ENCODE peak calls at places on chromosomes 1 and 21, in nine cellular contexts. One of them, this sample, is unnamed.

GRCh38 chr1:37157634-37158033 is 123.3 kb upstream of the GRIK3 start:
- DNase-seq in gastrocnemius medialis: peak
- DNase-seq in NB4: no peak
- DNase-seq in heart left ventricle: no peak
- DNase-seq in GM12892: no peak
- DNase-seq in A549: no peak
- DNase-seq in HepG2: no peak
- DNase-seq in tibial nerve: no peak
- DNase-seq in ovary: no peak
- DNase-seq in this sample: no peak

GRCh38 chr1:198496216-198497143 is 44.0 kb downstream of the ATP6V1G3 start:
- DNase-seq in tibial nerve: no peak
- DNase-seq in ovary: no peak
- DNase-seq in NB4: no peak
- DNase-seq in GM12892: no peak
- DNase-seq in gastrocnemius medialis: no peak
- DNase-seq in heart left ventricle: no peak
- DNase-seq in A549: no peak
- DNase-seq in HepG2: no peak
- DNase-seq in this sample: no peak

GRCh38 chr1:147504801-147505303 is 36.4 kb upstream of the BCL9 start:
- DNase-seq in gastrocnemius medialis: no peak
- DNase-seq in HepG2: no peak
- DNase-seq in heart left ventricle: no peak
- DNase-seq in tibial nerve: no peak
- DNase-seq in GM12892: no peak
- DNase-seq in NB4: no peak
- DNase-seq in A549: no peak
- DNase-seq in ovary: peak
- DNase-seq in this sample: no peak

GRCh38 chr1:17211377-17211776 is 6.4 kb downstream of the PADI1 start:
- DNase-seq in A549: no peak
- DNase-seq in ovary: no peak
- DNase-seq in tibial nerve: no peak
- DNase-seq in GM12892: no peak
- DNase-seq in NB4: no peak
- DNase-seq in heart left ventricle: no peak
- DNase-seq in gastrocnemius medialis: no peak
- DNase-seq in HepG2: no peak
- DNase-seq in this sample: no peak

GRCh38 chr1:223765036-223765718 is 52.8 kb downstream of the CAPN2 start:
- DNase-seq in GM12892: no peak
- DNase-seq in NB4: no peak
- DNase-seq in heart left ventricle: peak
- DNase-seq in tibial nerve: peak
- DNase-seq in ovary: no peak
- DNase-seq in HepG2: peak
- DNase-seq in A549: no peak
- DNase-seq in gastrocnemius medialis: no peak
- DNase-seq in this sample: peak

GRCh38 chr1:115288799-115289198 is 49.2 kb downstream of the NGF start:
- DNase-seq in GM12892: no peak
- DNase-seq in tibial nerve: no peak
- DNase-seq in HepG2: no peak
- DNase-seq in ovary: no peak
- DNase-seq in gastrocnemius medialis: no peak
- DNase-seq in A549: no peak
- DNase-seq in heart left ventricle: no peak
- DNase-seq in NB4: no peak
- DNase-seq in this sample: no peak

GRCh38 chr1:22665752-22666151 is 12.7 kb downstream of the C1QB start:
- DNase-seq in A549: peak
- DNase-seq in ovary: peak
- DNase-seq in tibial nerve: no peak
- DNase-seq in gastrocnemius medialis: no peak
- DNase-seq in HepG2: no peak
- DNase-seq in NB4: peak
- DNase-seq in heart left ventricle: no peak
- DNase-seq in GM12892: no peak
- DNase-seq in this sample: no peak

GRCh38 chr1:8922962-8923361 is 22.7 kb upstream of the CA6 start:
- DNase-seq in gastrocnemius medialis: no peak
- DNase-seq in A549: no peak
- DNase-seq in HepG2: no peak
- DNase-seq in NB4: no peak
- DNase-seq in GM12892: no peak
- DNase-seq in ovary: no peak
- DNase-seq in heart left ventricle: no peak
- DNase-seq in tibial nerve: no peak
- DNase-seq in this sample: no peak

GRCh38 chr1:29960906-29961675 is 724.8 kb downstream of the PTPRU start:
- DNase-seq in HepG2: no peak
- DNase-seq in GM12892: no peak
- DNase-seq in tibial nerve: no peak
- DNase-seq in NB4: no peak
- DNase-seq in heart left ventricle: no peak
- DNase-seq in ovary: no peak
- DNase-seq in gastrocnemius medialis: no peak
- DNase-seq in A549: no peak
- DNase-seq in this sample: no peak

GRCh38 chr21:43611598-43612369 is 47.5 kb downstream of the HSF2BP start:
- DNase-seq in heart left ventricle: peak
- DNase-seq in HepG2: peak
- DNase-seq in GM12892: no peak
- DNase-seq in gastrocnemius medialis: peak
- DNase-seq in ovary: peak
- DNase-seq in tibial nerve: peak
- DNase-seq in A549: peak
- DNase-seq in NB4: peak
- DNase-seq in this sample: peak

GRCh38 chr1:166166400-166166699 is 451 bp downstream of the FAM78B start:
- DNase-seq in ovary: no peak
- DNase-seq in HepG2: no peak
- DNase-seq in gastrocnemius medialis: no peak
- DNase-seq in heart left ventricle: peak
- DNase-seq in GM12892: peak
- DNase-seq in NB4: no peak
- DNase-seq in tibial nerve: no peak
- DNase-seq in A549: no peak
- DNase-seq in this sample: no peak

GRCh38 chr21:15051652-15052554 is 12.9 kb downstream of the NRIP1 start:
- DNase-seq in heart left ventricle: no peak
- DNase-seq in ovary: no peak
- DNase-seq in GM12892: no peak
- DNase-seq in tibial nerve: no peak
- DNase-seq in gastrocnemius medialis: no peak
- DNase-seq in NB4: no peak
- DNase-seq in HepG2: no peak
- DNase-seq in A549: peak
- DNase-seq in this sample: peak

GRCh38 chr1:10701145-10701544 is 95.3 kb downstream of the CASZ1 start:
- DNase-seq in heart left ventricle: no peak
- DNase-seq in HepG2: no peak
- DNase-seq in gastrocnemius medialis: no peak
- DNase-seq in GM12892: no peak
- DNase-seq in A549: no peak
- DNase-seq in ovary: no peak
- DNase-seq in tibial nerve: no peak
- DNase-seq in NB4: no peak
- DNase-seq in this sample: no peak

GRCh38 chr1:153922076-153922837 is 515 bp downstream of the GATAD2B start:
- DNase-seq in gastrocnemius medialis: no peak
- DNase-seq in GM12892: peak
- DNase-seq in heart left ventricle: peak
- DNase-seq in ovary: no peak
- DNase-seq in HepG2: peak
- DNase-seq in NB4: peak
- DNase-seq in A549: no peak
- DNase-seq in tibial nerve: no peak
- DNase-seq in this sample: peak

GRCh38 chr1:153921803-153922075 is 1.0 kb downstream of the GATAD2B start:
- DNase-seq in A549: no peak
- DNase-seq in heart left ventricle: no peak
- DNase-seq in HepG2: no peak
- DNase-seq in GM12892: no peak
- DNase-seq in NB4: no peak
- DNase-seq in gastrocnemius medialis: no peak
- DNase-seq in tibial nerve: no peak
- DNase-seq in ovary: no peak
- DNase-seq in this sample: no peak

GRCh38 chr1:153921080-153921802 is 1.5 kb downstream of the GATAD2B start:
- DNase-seq in NB4: no peak
- DNase-seq in GM12892: no peak
- DNase-seq in HepG2: no peak
- DNase-seq in gastrocnemius medialis: no peak
- DNase-seq in ovary: no peak
- DNase-seq in A549: no peak
- DNase-seq in tibial nerve: no peak
- DNase-seq in heart left ventricle: no peak
- DNase-seq in this sample: peak

GRCh38 chr1:153919879-153920852 is 2.6 kb downstream of the GATAD2B start:
- DNase-seq in GM12892: no peak
- DNase-seq in NB4: peak
- DNase-seq in heart left ventricle: no peak
- DNase-seq in gastrocnemius medialis: no peak
- DNase-seq in A549: peak
- DNase-seq in tibial nerve: no peak
- DNase-seq in ovary: no peak
- DNase-seq in HepG2: no peak
- DNase-seq in this sample: peak

GRCh38 chr1:153922838-153923652 is at the start of gene GATAD2B:
- DNase-seq in GM12892: peak
- DNase-seq in NB4: peak
- DNase-seq in ovary: peak
- DNase-seq in gastrocnemius medialis: peak
- DNase-seq in tibial nerve: peak
- DNase-seq in A549: peak
- DNase-seq in HepG2: peak
- DNase-seq in heart left ventricle: peak
- DNase-seq in this sample: peak
- TF ChIP-seq POLR2A in GM12892: peak
- TF ChIP-seq POLR2A in NB4: peak
- TF ChIP-seq POLR2A in ovary: peak
- TF ChIP-seq POLR2A in gastrocnemius medialis: peak
- TF ChIP-seq POLR2A in tibial nerve: no peak
- TF ChIP-seq POLR2A in A549: peak
- TF ChIP-seq POLR2A in HepG2: peak
- TF ChIP-seq POLR2A in heart left ventricle: no peak
- TF ChIP-seq POLR2A in this sample: peak

GRCh38 chr1:42849944-42850343 is 3.5 kb downstream of the ZNF691 start:
- DNase-seq in tibial nerve: no peak
- DNase-seq in NB4: no peak
- DNase-seq in GM12892: no peak
- DNase-seq in heart left ventricle: no peak
- DNase-seq in A549: no peak
- DNase-seq in HepG2: no peak
- DNase-seq in gastrocnemius medialis: no peak
- DNase-seq in ovary: no peak
- DNase-seq in this sample: no peak
- TF ChIP-seq POLR2A in tibial nerve: no peak
- TF ChIP-seq POLR2A in NB4: no peak
- TF ChIP-seq POLR2A in GM12892: no peak
- TF ChIP-seq POLR2A in heart left ventricle: no peak
- TF ChIP-seq POLR2A in A549: no peak
- TF ChIP-seq POLR2A in HepG2: no peak
- TF ChIP-seq POLR2A in gastrocnemius medialis: no peak
- TF ChIP-seq POLR2A in ovary: no peak
- TF ChIP-seq POLR2A in this sample: no peak

GRCh38 chr21:30478015-30478414 is 2.2 kb downstream of the KRTAP19-1 start:
- DNase-seq in heart left ventricle: no peak
- DNase-seq in ovary: no peak
- DNase-seq in HepG2: no peak
- DNase-seq in A549: no peak
- DNase-seq in gastrocnemius medialis: no peak
- DNase-seq in tibial nerve: no peak
- DNase-seq in NB4: no peak
- DNase-seq in GM12892: no peak
- DNase-seq in this sample: no peak

GRCh38 chr21:30480145-30480544 is at the start of gene KRTAP19-1:
- DNase-seq in gastrocnemius medialis: no peak
- DNase-seq in HepG2: no peak
- DNase-seq in A549: no peak
- DNase-seq in GM12892: no peak
- DNase-seq in NB4: no peak
- DNase-seq in tibial nerve: no peak
- DNase-seq in ovary: no peak
- DNase-seq in heart left ventricle: no peak
- DNase-seq in this sample: no peak

GRCh38 chr21:30482130-30482529 is 2.0 kb upstream of the KRTAP19-1 start:
- DNase-seq in gastrocnemius medialis: no peak
- DNase-seq in ovary: no peak
- DNase-seq in A549: no peak
- DNase-seq in GM12892: no peak
- DNase-seq in NB4: no peak
- DNase-seq in tibial nerve: no peak
- DNase-seq in heart left ventricle: peak
- DNase-seq in HepG2: no peak
- DNase-seq in this sample: no peak

GRCh38 chr21:30479259-30479658 is 908 bp downstream of the KRTAP19-1 start:
- DNase-seq in heart left ventricle: no peak
- DNase-seq in HepG2: no peak
- DNase-seq in GM12892: no peak
- DNase-seq in tibial nerve: no peak
- DNase-seq in NB4: no peak
- DNase-seq in A549: no peak
- DNase-seq in gastrocnemius medialis: no peak
- DNase-seq in ovary: no peak
- DNase-seq in this sample: no peak
- TF ChIP-seq POLR2A in heart left ventricle: no peak
- TF ChIP-seq POLR2A in HepG2: no peak
- TF ChIP-seq POLR2A in GM12892: no peak
- TF ChIP-seq POLR2A in tibial nerve: no peak
- TF ChIP-seq POLR2A in NB4: no peak
- TF ChIP-seq POLR2A in A549: no peak
- TF ChIP-seq POLR2A in gastrocnemius medialis: no peak
- TF ChIP-seq POLR2A in ovary: no peak
- TF ChIP-seq POLR2A in this sample: no peak

DNA sequence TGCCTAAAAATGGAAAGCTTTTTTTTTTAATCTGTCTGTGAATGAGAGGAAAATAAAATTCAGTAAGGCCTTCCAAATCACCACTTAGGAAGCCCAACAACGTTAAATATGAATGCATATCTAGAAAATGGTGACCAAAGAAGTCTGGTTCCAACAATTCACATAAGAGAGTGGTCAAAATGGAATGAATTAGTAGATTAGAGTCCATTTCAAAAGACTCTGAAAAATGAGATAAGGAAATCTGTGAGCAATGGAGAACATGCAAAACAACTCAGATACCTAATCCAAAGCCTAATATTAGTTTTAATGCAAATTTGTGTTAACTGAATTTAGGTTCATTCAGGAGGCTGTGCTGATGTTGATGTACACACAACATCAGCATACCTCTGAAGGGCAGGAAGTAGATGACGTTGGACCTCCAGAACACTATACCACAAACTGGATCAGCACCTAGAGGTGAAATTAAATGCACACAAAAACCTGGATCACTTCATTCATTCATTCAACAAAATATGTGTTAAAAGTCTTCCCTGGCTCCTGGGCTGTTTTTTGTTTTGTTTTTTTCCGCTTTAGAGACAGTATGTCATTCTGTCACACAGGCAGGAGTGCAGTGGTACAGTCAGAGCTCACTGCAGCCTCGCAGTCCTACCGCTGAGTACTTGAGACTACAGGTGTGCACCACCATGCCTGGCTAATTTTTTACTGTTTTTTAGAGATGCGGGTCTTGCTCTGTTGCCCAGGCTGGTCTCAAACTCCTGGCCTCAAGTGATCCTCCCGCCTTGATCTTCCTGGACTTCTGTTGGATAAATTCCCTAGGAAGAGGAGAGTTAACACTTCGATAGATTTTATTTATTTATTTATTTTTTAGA is 4.9 kb upstream of the BRWD1 start:
- DNase-seq in heart left ventricle: no peak
- DNase-seq in ovary: no peak
- DNase-seq in NB4: no peak
- DNase-seq in A549: no peak
- DNase-seq in GM12892: no peak
- DNase-seq in tibial nerve: no peak
- DNase-seq in HepG2: no peak
- DNase-seq in gastrocnemius medialis: no peak
- DNase-seq in this sample: no peak
- TF ChIP-seq POLR2A in heart left ventricle: no peak
- TF ChIP-seq POLR2A in ovary: no peak
- TF ChIP-seq POLR2A in NB4: no peak
- TF ChIP-seq POLR2A in A549: no peak
- TF ChIP-seq POLR2A in GM12892: no peak
- TF ChIP-seq POLR2A in tibial nerve: no peak
- TF ChIP-seq POLR2A in HepG2: no peak
- TF ChIP-seq POLR2A in gastrocnemius medialis: no peak
- TF ChIP-seq POLR2A in this sample: no peak